ENCODE peak calls at places on chromosomes 16 and 17, in five cellular contexts. P is H1; Z is CD8-positive, alpha-beta T cell; L is stomach; C is upper lobe of right lung. X is an unnamed sample. For H3K4me1, the result is how much of the 10 kb centered on the place peaks cover.

GRCh38 chr17:57811633-57812280 is 38.1 kb downstream of the MRPS23 start:
- DNase-seq in C (no peak), P (no peak), L (no peak), Z (no peak), X (no peak)

GRCh38 chr17:56313201-56313600 is 159.9 kb downstream of the ANKFN1 start:
- DNase-seq in P (no peak), L (no peak), C (no peak), Z (no peak), X (no peak)

GRCh38 chr17:35866356-35866950 is 2.2 kb downstream of the HEATR9 start:
- DNase-seq in L (no peak), C (no peak), P (no peak), Z (no peak), X (no peak)

GRCh38 chr16:14186007-14186953 is 115.2 kb downstream of the MRTFB start:
- DNase-seq in P (peak), Z (no peak), C (no peak), L (no peak), X (no peak)

GRCh38 chr16:30948956-30949654 is at the start of gene ORAI3:
- DNase-seq in Z (peak), P (no peak), L (peak), C (peak), X (no peak)

GRCh38 chr16:31105677-31106213 is 2.4 kb upstream of the BCKDK start:
- DNase-seq in L (peak), Z (peak), C (peak), P (peak), X (peak)

GRCh38 chr17:42129109-42129837 is 6.7 kb downstream of the HSPB9 start:
- DNase-seq in Z (no peak), C (no peak), L (no peak), P (no peak), X (no peak)

GRCh38 chr16:57613514-57613913 is 14.9 kb upstream of the ADGRG1 start:
- DNase-seq in P (no peak), Z (no peak), L (peak), C (peak), X (no peak)

GRCh38 chr16:75908301-75908700 is 182.0 kb upstream of the CPHXL start:
- DNase-seq in L (no peak), Z (no peak), P (no peak), C (no peak), X (no peak)

GRCh38 chr17:75509528-75510258 is 5.6 kb downstream of the CASKIN2 start:
- DNase-seq in C (peak), Z (no peak), L (no peak), P (no peak), X (no peak)

GRCh38 chr16:86951831-86952598 is 365.2 kb downstream of the C16orf95 start:
- DNase-seq in Z (no peak), L (no peak), P (no peak), C (no peak), X (no peak)

GRCh38 chr17:77151236-77151635 is 10.5 kb downstream of the SEC14L1 start:
- DNase-seq in Z (no peak), L (no peak), C (no peak), P (no peak), X (no peak)
- H3K4me1 ChIP-seq in Z (under half), L (half or more), C (half or more), P (under half), X (under half)

GRCh38 chr16:84728853-84729424 is 29.1 kb downstream of the USP10 start:
- DNase-seq in P (no peak), Z (no peak), C (no peak), L (no peak), X (no peak)
- H3K4me1 ChIP-seq in P (under half), Z (under half), C (under half), L (under half), X (under half)

GRCh38 chr17:13051876-13052275 is 34.0 kb upstream of the ELAC2 start:
- DNase-seq in L (no peak), Z (no peak), C (no peak), P (no peak), X (no peak)
- H3K4me1 ChIP-seq in L (under half), Z (under half), C (under half), P (under half), X (under half)

GRCh38 chr16:65600046-65600445 is 478.2 kb upstream of the CDH11 start:
- DNase-seq in Z (no peak), L (no peak), P (no peak), C (no peak), X (no peak)
- H3K4me1 ChIP-seq in Z (under half), L (under half), P (under half), C (under half), X (under half)

GRCh38 chr17:19487009-19487600 is 46.5 kb upstream of the SLC47A1 start:
- DNase-seq in C (peak), Z (no peak), P (no peak), L (no peak), X (no peak)
- H3K4me1 ChIP-seq in C (under half), Z (under half), P (under half), L (under half), X (under half)

X was measured in naive thymus-derived CD4-positive, alpha-beta T cell.